ENCODE peak calls at places on chromosomes 3 and 15, in six cellular contexts. A, K, V, N, W and J are unnamed samples.

GRCh38 chr3:183794452-183794851 is 30.9 kb downstream of the MAP6D1 start:
- DNase-seq in W (no peak), A (no peak), N (no peak), V (no peak), K (no peak), J (no peak)

GRCh38 chr15:66923438-66923881 is 141.9 kb upstream of the SMAD3 start:
- DNase-seq in K (no peak), W (peak; percentile 33), A (peak; percentile 47), N (no peak), V (no peak), J (no peak)

GRCh38 chr15:61137139-61137792 is 91.8 kb downstream of the RORA start:
- DNase-seq in N (no peak), K (no peak), V (no peak), W (no peak), A (no peak), J (no peak)

GRCh38 chr3:66115858-66116654 is 77.3 kb upstream of the MAGI1 start:
- DNase-seq in V (peak; percentile 51), W (no peak), K (peak; percentile 98), A (peak; percentile 78), N (no peak), J (no peak)

GRCh38 chr15:52019394-52020252 is 604 bp downstream of the MAPK6 start:
- DNase-seq in K (peak; percentile 89), A (peak; percentile 79), N (peak; percentile 91), V (peak; percentile 87), W (peak; percentile 92), J (peak; percentile 89)

GRCh38 chr3:44079916-44080315 is 161.8 kb upstream of the TOPAZ1 start:
- DNase-seq in W (no peak), V (no peak), A (no peak), N (no peak), K (no peak), J (no peak)

GRCh38 chr3:111903067-111903511 is 44.0 kb downstream of the PHLDB2 start:
- DNase-seq in V (no peak), A (no peak), K (peak; percentile 84), W (no peak), N (no peak), J (no peak)

GRCh38 chr15:70147778-70148177 is 50.1 kb upstream of the TLE3 start:
- DNase-seq in V (no peak), K (no peak), N (no peak), A (no peak), W (no peak), J (no peak)

GRCh38 chr3:192445768-192446644 is 281.3 kb downstream of the FGF12 start:
- DNase-seq in V (no peak), K (no peak), N (no peak), A (no peak), W (no peak), J (peak; percentile 9)

GRCh38 chr3:184380210-184380626 is 364 bp downstream of the CHRD start:
- DNase-seq in W (no peak), A (peak; percentile 83), K (no peak), V (peak; percentile 74), N (peak; percentile 66), J (peak; percentile 14)

GRCh38 chr3:190205739-190206138 is 85.0 kb upstream of the P3H2 start:
- DNase-seq in V (no peak), W (no peak), K (peak; percentile 92), N (no peak), A (no peak), J (no peak)

GRCh38 chr3:126961791-126962461 is 21.0 kb upstream of the PLXNA1 start:
- DNase-seq in V (no peak), N (no peak), A (no peak), W (no peak), K (no peak), J (no peak)

GRCh38 chr3:71562938-71563337 is 20.6 kb downstream of the FOXP1 start:
- DNase-seq in W (peak; percentile 32), K (no peak), A (no peak), N (no peak), V (no peak), J (no peak)

GRCh38 chr3:67118122-67118521 is 120.0 kb downstream of the KBTBD8 start:
- DNase-seq in N (no peak), V (no peak), A (no peak), W (no peak), K (no peak), J (no peak)

GRCh38 chr3:195154793-195155535 is 116.0 kb downstream of the XXYLT1 start:
- DNase-seq in V (peak; percentile 73), K (peak; percentile 97), W (peak; percentile 85), N (peak; percentile 90), A (peak; percentile 56), J (no peak)

GRCh38 chr3:100106531-100107155 is 7.7 kb downstream of the FILIP1L start:
- DNase-seq in K (peak; percentile 57), W (no peak), N (no peak), V (no peak), A (no peak), J (no peak)

GRCh38 chr3:17964113-17964512 is 221.7 kb upstream of the TBC1D5 start:
- DNase-seq in N (no peak), V (no peak), W (no peak), A (no peak), K (no peak), J (no peak)

GRCh38 chr15:52558196-52558595 is 10.6 kb downstream of the ARPP19 start:
- DNase-seq in V (no peak), K (peak; percentile 78), A (no peak), W (no peak), N (no peak), J (no peak)

GRCh38 chr3:68089572-68089991 is 435.2 kb upstream of the SUCLG2 start:
- DNase-seq in V (no peak), W (no peak), K (peak; percentile 9), N (no peak), A (no peak), J (no peak)

GRCh38 chr3:38255627-38256026 is 10.0 kb upstream of the SLC22A13 start:
- DNase-seq in V (no peak), K (no peak), A (no peak), W (no peak), N (no peak), J (no peak)

GRCh38 chr3:87268646-87269211 is 7.7 kb downstream of the POU1F1 start:
- DNase-seq in V (no peak), W (no peak), A (no peak), N (no peak), K (peak; percentile 3), J (no peak)

GRCh38 chr15:72599855-72600464 is 54.5 kb upstream of the GOLGA6B start:
- DNase-seq in N (no peak), W (peak; percentile 44), K (peak; percentile 68), A (peak; percentile 65), V (no peak), J (peak; percentile 1)

GRCh38 chr3:9957214-9957613 is 5.0 kb upstream of the PRRT3 start:
- DNase-seq in A (no peak), N (no peak), K (peak; percentile 33), V (no peak), W (no peak), J (no peak)

GRCh38 chr3:154730221-154730620 is 300.2 kb upstream of the GPR149 start:
- DNase-seq in K (no peak), W (peak; percentile 4), V (no peak), N (no peak), A (no peak), J (no peak)
- H3K27ac ChIP-seq in K (no peak overlapping the region), W (no peak overlapping the region), V (no peak overlapping the region), N (no peak overlapping the region), A (no peak overlapping the region), J (no peak overlapping the region)

GRCh38 chr15:99121207-99121606 is 16.3 kb downstream of the SYNM start:
- DNase-seq in K (no peak), V (no peak), N (peak; percentile 22), W (no peak), A (no peak), J (no peak)

GRCh38 chr15:99123706-99124451 is 19.0 kb downstream of the SYNM start:
- DNase-seq in A (peak; percentile 85), N (peak; percentile 69), K (peak; percentile 96), V (peak; percentile 87), W (peak; percentile 90), J (peak; percentile 65)

GRCh38 chr15:99120050-99120777 is 15.3 kb downstream of the SYNM start:
- DNase-seq in A (no peak), K (no peak), V (no peak), N (peak; percentile 22), W (no peak), J (no peak)

GRCh38 chr15:99122831-99123705 is 18.2 kb downstream of the SYNM start:
- DNase-seq in A (no peak), V (no peak), K (no peak), W (no peak), N (no peak), J (no peak)

GRCh38 chr15:99121691-99122410 is 17.0 kb downstream of the SYNM start:
- DNase-seq in V (no peak), N (no peak), A (no peak), K (no peak), W (no peak), J (no peak)
- H3K27ac ChIP-seq in V (peak overlapping the region; percentile 92), N (no peak overlapping the region), A (no peak overlapping the region), K (no peak overlapping the region), W (no peak overlapping the region), J (no peak overlapping the region)

DNA sequence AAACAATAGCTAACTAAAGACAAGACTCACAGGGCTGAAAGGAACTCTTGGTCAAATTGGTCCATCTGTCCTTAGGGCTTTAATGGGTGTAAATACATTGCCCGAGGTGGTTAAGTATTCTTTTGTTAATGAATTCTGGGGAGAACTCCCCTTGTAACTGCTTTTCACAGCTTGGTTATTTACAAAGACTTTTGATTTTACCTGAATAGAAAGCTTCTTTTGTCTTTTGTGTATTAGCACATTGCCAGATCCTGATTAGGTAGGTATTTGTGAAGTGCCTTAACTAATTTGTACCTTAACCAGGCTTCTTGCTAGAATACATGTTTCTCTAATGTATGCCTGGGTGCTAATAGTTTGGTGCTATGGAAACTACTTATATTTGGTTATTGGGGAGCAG is 14.0 kb downstream of the CHD2 start:
- DNase-seq in W (no peak), K (no peak), N (no peak), A (no peak), V (no peak), J (no peak)
- H3K27ac ChIP-seq in W (peak overlapping the region; percentile 29), K (no peak overlapping the region), N (peak overlapping the region; percentile 63), A (peak overlapping the region; percentile 89), V (peak overlapping the region; percentile 92), J (peak overlapping the region; percentile 27)

GRCh38 chr15:68256675-68257450 is 20.7 kb upstream of the FEM1B start:
- DNase-seq in N (peak; percentile 93), K (peak; percentile 68), V (peak; percentile 94), A (peak; percentile 84), W (peak; percentile 86), J (peak; percentile 89)
- H3K27ac ChIP-seq in N (peak overlapping the region; percentile 86), K (peak overlapping the region; percentile 75), V (peak overlapping the region; percentile 86), A (no peak overlapping the region), W (peak overlapping the region; percentile 33), J (peak overlapping the region; percentile 96)

GRCh38 chr3:64916937-64917336 is 229.1 kb upstream of the ADAMTS9 start:
- DNase-seq in W (no peak), A (no peak), N (no peak), V (no peak), K (no peak), J (no peak)
- H3K27ac ChIP-seq in W (no peak overlapping the region), A (peak overlapping the region; percentile 65), N (no peak overlapping the region), V (no peak overlapping the region), K (no peak overlapping the region), J (no peak overlapping the region)

GRCh38 chr3:46892285-46893145 is 15.0 kb downstream of the PTH1R start:
- DNase-seq in K (peak; percentile 33), V (peak; percentile 87), N (peak; percentile 85), A (peak; percentile 94), W (peak; percentile 38), J (peak; percentile 31)
- H3K27ac ChIP-seq in K (no peak overlapping the region), V (peak overlapping the region; percentile 72), N (no peak overlapping the region), A (peak overlapping the region; percentile 68), W (no peak overlapping the region), J (peak overlapping the region; percentile 20)